ENCODE peak calls at places on chromosomes 13 and 19, in five cellular contexts. R is upper lobe of right lung, B is fibroblast of lung, Z is SJSA1, U is dorsolateral prefrontal cortex. A is an unnamed sample.

GRCh38 chr19:2783781-2784145 is 690 bp upstream of the SGTA start:
- DNase-seq in R (no peak), B (no peak), Z (no peak), U (no peak), A (no peak)

GRCh38 chr13:44259045-44260042 is 114.3 kb upstream of the SERP2 start:
- DNase-seq in B (peak), R (peak), U (no peak), Z (peak), A (peak)

GRCh38 chr13:113949546-113949945 is 24.3 kb downstream of the C13orf46 start:
- DNase-seq in Z (no peak), U (no peak), R (no peak), B (no peak), A (no peak)

GRCh38 chr19:3402631-3403443 is 36.5 kb downstream of the NFIC start:
- DNase-seq in B (no peak), Z (no peak), R (no peak), U (no peak), A (no peak)

GRCh38 chr19:56477429-56478338 is 539 bp upstream of the ZNF667 start:
- DNase-seq in R (peak), B (peak), U (peak), Z (no peak), A (peak)

GRCh38 chr13:89695343-89696257 is 1651.9 kb upstream of the MIR17HG start:
- DNase-seq in U (no peak), Z (peak), B (peak), R (no peak), A (no peak)

GRCh38 chr13:102198418-102199322 is 203.2 kb downstream of the FGF14 start:
- DNase-seq in Z (no peak), B (peak), R (no peak), U (no peak), A (no peak)

GRCh38 chr13:29918845-29919244 is 68.4 kb upstream of the UBL3 start:
- DNase-seq in R (no peak), Z (no peak), U (no peak), B (peak), A (no peak)

GRCh38 chr13:90103099-90103784 is 1244.2 kb upstream of the MIR17HG start:
- DNase-seq in Z (no peak), R (no peak), B (no peak), U (no peak), A (no peak)

DNA sequence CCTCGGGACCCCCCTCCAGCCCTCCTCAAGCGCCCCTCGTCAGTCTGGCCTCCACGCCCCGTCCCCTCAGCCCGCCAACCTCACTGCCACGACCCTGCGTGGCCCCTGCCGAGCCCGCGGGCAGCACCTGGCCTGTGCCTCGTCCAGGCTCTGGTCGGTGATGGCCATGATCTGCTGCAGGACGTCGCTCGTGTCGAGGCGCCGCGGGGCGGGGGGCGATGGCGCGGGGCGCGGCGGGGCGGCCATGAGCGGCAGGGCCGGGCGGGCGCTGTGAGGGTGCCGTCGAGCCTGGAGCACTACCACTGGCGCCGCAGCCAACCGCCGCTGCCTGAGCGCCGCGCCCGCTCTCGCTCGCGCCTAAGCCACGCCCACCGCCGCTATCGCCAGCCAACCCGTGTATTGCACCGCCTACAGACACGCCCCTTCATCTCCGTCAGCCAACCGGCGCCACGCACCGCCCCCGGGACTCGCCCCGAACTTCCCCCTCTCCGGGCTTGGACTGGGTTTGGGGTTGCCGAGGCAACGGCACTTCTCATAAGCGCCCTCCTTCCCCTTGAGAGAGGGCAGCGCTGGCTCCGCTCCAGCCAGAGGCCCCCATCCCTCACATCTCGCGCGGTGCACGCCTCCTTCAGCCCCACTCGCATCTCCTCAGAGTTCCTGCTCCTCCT is at the start of gene PBX4:
- DNase-seq in U (peak), B (peak), Z (peak), R (peak), A (peak)
- H3K4me3 ChIP-seq in U (peak), B (peak), Z (peak), R (peak), A (peak)

GRCh38 chr13:78601124-78601885 is 2.0 kb downstream of the POU4F1 start:
- DNase-seq in R (no peak), B (peak), Z (no peak), U (no peak), A (no peak)
- H3K4me3 ChIP-seq in R (peak), B (no peak), Z (no peak), U (no peak), A (peak)

GRCh38 chr19:860481-861098 is 1.1 kb downstream of the CFD start:
- DNase-seq in Z (peak), B (peak), R (peak), U (no peak), A (no peak)

GRCh38 chr19:858284-858683 is 1.2 kb upstream of the CFD start:
- DNase-seq in Z (no peak), B (no peak), R (no peak), U (no peak), A (no peak)

GRCh38 chr19:861099-861755 is 1.8 kb downstream of the CFD start:
- DNase-seq in R (peak), B (no peak), U (no peak), Z (no peak), A (no peak)

GRCh38 chr19:861756-862528 is 2.5 kb downstream of the CFD start:
- DNase-seq in R (peak), B (no peak), U (no peak), Z (no peak), A (no peak)

GRCh38 chr19:858868-859843 is at the start of gene CFD:
- DNase-seq in Z (no peak), U (no peak), R (peak), B (no peak), A (no peak)
- H3K4me3 ChIP-seq in Z (peak), U (peak), R (peak), B (peak), A (peak)

GRCh38 chr19:41551212-41551610 is 24.8 kb upstream of the CEACAM21 start:
- DNase-seq in Z (no peak), U (no peak), B (no peak), R (no peak), A (no peak)
- H3K4me3 ChIP-seq in Z (no peak), U (no peak), B (no peak), R (peak), A (no peak)

DNA sequence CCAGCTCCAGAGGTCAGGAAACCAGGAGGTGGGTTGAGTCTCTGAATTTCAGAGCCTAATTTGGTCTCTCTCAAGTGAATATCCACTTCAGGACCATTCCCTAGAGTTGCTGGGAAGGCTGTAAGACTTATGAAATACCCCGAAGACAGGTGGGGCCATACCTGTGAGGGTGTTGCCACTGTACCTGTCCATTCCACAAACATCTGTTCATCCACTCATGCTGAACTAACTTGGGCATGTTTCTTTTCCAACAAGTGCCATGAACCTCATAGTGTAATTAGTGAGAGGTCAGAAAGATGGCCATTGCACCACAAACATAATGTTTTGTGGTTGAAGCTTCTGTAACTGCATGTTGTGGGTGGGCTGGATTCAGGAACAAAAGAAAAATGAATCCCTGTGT is 7.8 kb downstream of the ILF3 start:
- DNase-seq in U (no peak), R (no peak), Z (peak), B (no peak), A (no peak)
- H3K4me3 ChIP-seq in U (no peak), R (no peak), Z (no peak), B (no peak), A (no peak)

GRCh38 chr19:45087531-45087930 is 5.4 kb upstream of the PPP1R37 start:
- DNase-seq in R (no peak), B (no peak), Z (no peak), U (no peak), A (no peak)

GRCh38 chr19:45090034-45090433 is 2.9 kb upstream of the PPP1R37 start:
- DNase-seq in Z (no peak), R (no peak), U (no peak), B (no peak), A (no peak)

GRCh38 chr19:45091031-45091918 is 1.7 kb upstream of the PPP1R37 start:
- DNase-seq in B (peak), U (peak), R (peak), Z (peak), A (peak)

GRCh38 chr19:45092747-45093678 is at the start of gene PPP1R37:
- DNase-seq in B (peak), R (peak), U (peak), Z (peak), A (peak)

GRCh38 chr19:45090598-45090997 is 2.4 kb upstream of the PPP1R37 start:
- DNase-seq in U (no peak), R (no peak), B (no peak), Z (no peak), A (no peak)
- H3K4me3 ChIP-seq in U (peak), R (no peak), B (no peak), Z (no peak), A (peak)

GRCh38 chr13:22883262-22883840 is 297.4 kb upstream of the SGCG start:
- DNase-seq in U (no peak), B (no peak), Z (no peak), R (no peak), A (no peak)

GRCh38 chr13:22880756-22881701 is 299.8 kb upstream of the SGCG start:
- DNase-seq in B (no peak), R (no peak), Z (no peak), U (no peak), A (no peak)

DNA sequence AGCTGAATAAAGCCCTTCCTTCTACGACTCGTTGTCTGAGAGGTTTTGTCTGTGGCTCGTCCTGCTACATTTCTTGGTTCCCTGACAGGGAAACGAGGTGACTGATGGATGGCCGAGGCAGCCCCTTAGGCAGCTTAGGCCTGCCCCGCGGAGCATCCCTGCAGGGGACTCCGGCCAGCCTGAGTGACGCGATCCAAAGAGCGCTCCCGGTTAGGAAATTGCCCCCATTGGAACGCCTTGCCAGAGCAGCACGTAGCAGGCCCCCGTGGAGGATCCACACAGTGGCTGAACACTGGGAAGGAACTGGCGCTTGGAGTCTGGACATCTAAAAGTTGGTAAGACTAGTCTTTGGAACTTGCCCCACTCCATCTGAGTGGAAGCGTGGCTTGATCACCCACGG is 296.8 kb upstream of the SGCG start:
- DNase-seq in U (no peak), R (no peak), B (no peak), Z (no peak), A (no peak)
- H3K4me3 ChIP-seq in U (no peak), R (no peak), B (no peak), Z (no peak), A (no peak)